ENCODE peak calls at places on chromosomes 7 and 10, in six cellular contexts. W is cardiac fibroblast, O is aorta, G is body of pancreas, V is GM23248, I is ovary. L is an unnamed sample.

GRCh38 chr7:25007668-25008067 is 27.7 kb upstream of the OSBPL3 start:
- DNase-seq in W (no peak), O (no peak), G (no peak), V (no peak), I (no peak), L (no peak)

GRCh38 chr10:60188548-60188947 is 201.1 kb downstream of the ANK3 start:
- DNase-seq in W (no peak), O (no peak), G (no peak), V (no peak), I (no peak), L (no peak)

GRCh38 chr10:7915923-7916322 is 97.6 kb downstream of the TAF3 start:
- DNase-seq in W (peak), O (no peak), G (no peak), V (peak), I (no peak), L (peak)

GRCh38 chr7:139713061-139713460 is 64.7 kb downstream of the HIPK2 start:
- DNase-seq in W (no peak), O (no peak), G (no peak), V (no peak), I (no peak), L (no peak)

GRCh38 chr7:116888895-116889294 is 26.5 kb downstream of the CAPZA2 start:
- DNase-seq in W (no peak), O (no peak), G (no peak), V (no peak), I (no peak), L (no peak)

GRCh38 chr7:37666026-37666780 is 17.4 kb upstream of the GPR141 start:
- DNase-seq in W (no peak), O (no peak), G (no peak), V (no peak), I (no peak), L (no peak)

GRCh38 chr10:88389456-88389855 is 193.7 kb downstream of the RNLS start:
- DNase-seq in W (peak), O (no peak), G (peak), V (peak), I (no peak), L (peak)

GRCh38 chr7:158410720-158411119 is 176.9 kb downstream of the PTPRN2 start:
- DNase-seq in W (no peak), O (no peak), G (no peak), V (no peak), I (no peak), L (no peak)

GRCh38 chr7:149733131-149733531 is 40.3 kb downstream of the ZNF467 start:
- DNase-seq in W (no peak), O (peak), G (no peak), V (no peak), I (peak), L (no peak)

GRCh38 chr10:133002685-133003084 is 60.3 kb upstream of the CFAP46 start:
- DNase-seq in W (no peak), O (no peak), G (no peak), V (no peak), I (no peak), L (no peak)

GRCh38 chr7:100875356-100875751 is 451 bp downstream of the SRRT start:
- DNase-seq in W (no peak), O (no peak), G (peak), V (peak), I (no peak), L (peak)

GRCh38 chr7:143376396-143376795 is 4.7 kb upstream of the ZYX start:
- DNase-seq in W (no peak), O (no peak), G (no peak), V (no peak), I (no peak), L (no peak)

GRCh38 chr7:74025745-74026144 is 2.2 kb upstream of the ELN start:
- DNase-seq in W (no peak), O (no peak), G (no peak), V (no peak), I (no peak), L (no peak)

GRCh38 chr7:56063882-56064625 is at the start of gene SUMF2:
- DNase-seq in W (peak), O (peak), G (peak), V (peak), I (peak), L (peak)

GRCh38 chr7:28410628-28411578 is 1.4 kb upstream of the CREB5 start:
- DNase-seq in W (peak), O (peak), G (peak), V (peak), I (peak), L (no peak)

GRCh38 chr7:748446-748845 is 21.4 kb upstream of the PRKAR1B start:
- DNase-seq in W (no peak), O (no peak), G (peak), V (no peak), I (peak), L (no peak)

GRCh38 chr7:27175626-27176342 is 1.7 kb upstream of the HOXA10 start:
- DNase-seq in W (no peak), O (peak), G (no peak), V (peak), I (no peak), L (no peak)

GRCh38 chr7:79506481-79506880 is 53.0 kb upstream of the MAGI2 start:
- DNase-seq in W (peak), O (no peak), G (no peak), V (peak), I (no peak), L (peak)

GRCh38 chr7:43164757-43165156 is 52.3 kb downstream of the HECW1 start:
- DNase-seq in W (peak), O (no peak), G (no peak), V (peak), I (no peak), L (peak)

GRCh38 chr10:118939216-118940007 is 90.1 kb upstream of the NANOS1 start:
- DNase-seq in W (peak), O (no peak), G (no peak), V (peak), I (no peak), L (no peak)

GRCh38 chr10:71239946-71240795 is 27.8 kb downstream of the UNC5B start:
- DNase-seq in W (no peak), O (peak), G (no peak), V (no peak), I (no peak), L (no peak)

GRCh38 chr10:114479307-114479706 is 75.0 kb upstream of the AFAP1L2 start:
- DNase-seq in W (no peak), O (no peak), G (peak), V (no peak), I (peak), L (no peak)

GRCh38 chr10:46554166-46554781 is 2.2 kb downstream of the GPRIN2 start:
- DNase-seq in W (no peak), O (no peak), G (no peak), V (no peak), I (no peak), L (no peak)

GRCh38 chr10:121988361-121989324 is at the start of gene TACC2:
- DNase-seq in W (no peak), O (no peak), G (no peak), V (no peak), I (no peak), L (no peak)

GRCh38 chr10:5563991-5564536 is 39.3 kb downstream of the CALML3 start:
- DNase-seq in W (no peak), O (no peak), G (peak), V (peak), I (peak), L (peak)

GRCh38 chr10:7383442-7383841 is 27.4 kb downstream of the SFMBT2 start:
- DNase-seq in W (no peak), O (no peak), G (no peak), V (no peak), I (no peak), L (no peak)

GRCh38 chr10:99993994-99994689 is 15.6 kb downstream of the DNMBP start:
- DNase-seq in W (peak), O (peak), G (peak), V (peak), I (no peak), L (peak)

GRCh38 chr7:43671520-43671919 is 57.8 kb downstream of the COA1 start:
- DNase-seq in W (peak), O (no peak), G (no peak), V (no peak), I (no peak), L (no peak)

GRCh38 chr10:125102216-125102615 is 58.1 kb downstream of the CTBP2 start:
- DNase-seq in W (peak), O (no peak), G (peak), V (peak), I (no peak), L (peak)

GRCh38 chr10:104376784-104377300 is 23.2 kb downstream of the CFAP58 start:
- DNase-seq in W (no peak), O (no peak), G (no peak), V (no peak), I (no peak), L (no peak)

GRCh38 chr7:67371429-67372305 is 375.0 kb downstream of the TYW1 start:
- DNase-seq in W (peak), O (no peak), G (peak), V (peak), I (peak), L (peak)

GRCh38 chr7:77866791-77867190 is 68.2 kb downstream of the PHTF2 start:
- DNase-seq in W (peak), O (no peak), G (no peak), V (peak), I (no peak), L (peak)

GRCh38 chr7:90621892-90622182 is 25.7 kb downstream of the CDK14 start:
- DNase-seq in W (no peak), O (no peak), G (no peak), V (no peak), I (no peak), L (no peak)

GRCh38 chr7:19617921-19618320 is 90.9 kb downstream of the POLR1F start:
- DNase-seq in W (no peak), O (no peak), G (no peak), V (peak), I (no peak), L (peak)

GRCh38 chr10:73459683-73460314 is 26.4 kb upstream of the MSS51 start:
- DNase-seq in W (peak), O (no peak), G (no peak), V (no peak), I (no peak), L (peak)

GRCh38 chr7:110827287-110827855 is 263.6 kb upstream of the LRRN3 start:
- DNase-seq in W (no peak), O (no peak), G (no peak), V (no peak), I (no peak), L (no peak)

DNA sequence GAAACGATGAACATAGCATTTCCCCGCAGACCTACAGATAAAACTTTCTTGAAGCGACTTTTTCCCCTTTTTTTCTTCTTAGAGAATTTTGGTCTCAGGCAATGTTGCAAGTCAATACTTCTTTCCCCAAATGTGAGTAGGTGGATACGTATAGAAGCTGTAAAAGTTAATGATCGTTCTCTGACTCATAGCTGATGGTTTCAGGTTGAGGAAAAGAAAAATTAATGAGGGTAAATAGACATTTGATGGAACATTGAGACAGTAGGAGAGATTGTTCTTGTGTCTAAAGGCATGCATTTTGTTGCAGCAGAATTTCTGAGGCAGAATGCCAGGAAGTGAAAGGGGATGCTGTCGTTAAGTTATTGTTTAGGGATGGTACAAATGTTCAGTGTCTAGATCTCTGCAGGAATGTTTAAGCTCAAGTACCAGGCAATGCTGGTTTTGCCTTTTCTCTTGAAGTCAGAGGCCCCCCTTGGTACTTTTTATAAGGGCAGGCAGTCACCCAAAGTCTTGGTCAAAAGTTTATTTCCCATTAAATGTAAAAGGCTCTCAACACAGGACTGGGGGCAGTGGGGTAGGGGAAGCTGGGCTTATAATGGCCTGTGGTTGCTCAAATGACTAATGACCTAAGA is 9.3 kb downstream of the TCF7L2 start:
- DNase-seq in W (peak), O (no peak), G (no peak), V (peak), I (no peak), L (peak)
- H3K4me3 ChIP-seq in W (no peak), O (no peak), G (no peak), V (peak), I (no peak), L (peak)

GRCh38 chr7:155483868-155484325 is 26.0 kb downstream of the EN2 start:
- DNase-seq in W (no peak), O (peak), G (no peak), V (no peak), I (no peak), L (no peak)

GRCh38 chr7:155481764-155482163 is 23.8 kb downstream of the EN2 start:
- DNase-seq in W (no peak), O (no peak), G (no peak), V (no peak), I (no peak), L (no peak)

GRCh38 chr7:155484483-155485399 is 26.8 kb downstream of the EN2 start:
- DNase-seq in W (no peak), O (no peak), G (no peak), V (no peak), I (no peak), L (no peak)

GRCh38 chr7:155482511-155483183 is 24.7 kb downstream of the EN2 start:
- DNase-seq in W (no peak), O (no peak), G (no peak), V (no peak), I (no peak), L (no peak)

GRCh38 chr7:155483245-155483644 is 25.3 kb downstream of the EN2 start:
- DNase-seq in W (no peak), O (peak), G (no peak), V (no peak), I (no peak), L (no peak)
- H3K4me3 ChIP-seq in W (no peak), O (no peak), G (no peak), V (no peak), I (no peak), L (no peak)

DNA sequence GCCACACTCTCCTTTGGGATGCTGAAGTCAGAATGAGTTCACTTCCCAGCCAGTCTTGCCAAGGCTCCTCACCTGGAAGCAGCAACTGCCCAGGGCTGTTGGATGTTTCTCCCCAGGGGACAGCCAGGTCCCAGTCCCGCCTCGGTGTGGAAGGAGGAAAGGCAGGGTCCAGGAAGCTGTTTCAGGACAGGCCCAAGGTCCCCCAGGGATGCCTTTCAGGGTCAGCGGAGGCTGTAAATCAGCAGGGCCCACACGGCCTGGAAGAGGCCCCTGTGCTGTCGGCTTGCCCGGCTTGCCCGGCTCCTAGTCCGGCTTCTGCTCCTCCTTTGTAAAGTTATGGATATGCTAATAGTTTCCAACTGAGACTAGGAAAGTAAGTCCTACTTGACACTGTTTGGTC is 10.3 kb downstream of the IKZF1 start:
- DNase-seq in W (no peak), O (no peak), G (no peak), V (no peak), I (no peak), L (no peak)
- H3K4me3 ChIP-seq in W (no peak), O (no peak), G (no peak), V (no peak), I (no peak), L (no peak)

GRCh38 chr7:99558306-99559275 is at the start of gene ZNF655:
- DNase-seq in W (peak), O (peak), G (peak), V (peak), I (peak), L (peak)
- H3K4me3 ChIP-seq in W (peak), O (peak), G (peak), V (peak), I (peak), L (peak)

DNA sequence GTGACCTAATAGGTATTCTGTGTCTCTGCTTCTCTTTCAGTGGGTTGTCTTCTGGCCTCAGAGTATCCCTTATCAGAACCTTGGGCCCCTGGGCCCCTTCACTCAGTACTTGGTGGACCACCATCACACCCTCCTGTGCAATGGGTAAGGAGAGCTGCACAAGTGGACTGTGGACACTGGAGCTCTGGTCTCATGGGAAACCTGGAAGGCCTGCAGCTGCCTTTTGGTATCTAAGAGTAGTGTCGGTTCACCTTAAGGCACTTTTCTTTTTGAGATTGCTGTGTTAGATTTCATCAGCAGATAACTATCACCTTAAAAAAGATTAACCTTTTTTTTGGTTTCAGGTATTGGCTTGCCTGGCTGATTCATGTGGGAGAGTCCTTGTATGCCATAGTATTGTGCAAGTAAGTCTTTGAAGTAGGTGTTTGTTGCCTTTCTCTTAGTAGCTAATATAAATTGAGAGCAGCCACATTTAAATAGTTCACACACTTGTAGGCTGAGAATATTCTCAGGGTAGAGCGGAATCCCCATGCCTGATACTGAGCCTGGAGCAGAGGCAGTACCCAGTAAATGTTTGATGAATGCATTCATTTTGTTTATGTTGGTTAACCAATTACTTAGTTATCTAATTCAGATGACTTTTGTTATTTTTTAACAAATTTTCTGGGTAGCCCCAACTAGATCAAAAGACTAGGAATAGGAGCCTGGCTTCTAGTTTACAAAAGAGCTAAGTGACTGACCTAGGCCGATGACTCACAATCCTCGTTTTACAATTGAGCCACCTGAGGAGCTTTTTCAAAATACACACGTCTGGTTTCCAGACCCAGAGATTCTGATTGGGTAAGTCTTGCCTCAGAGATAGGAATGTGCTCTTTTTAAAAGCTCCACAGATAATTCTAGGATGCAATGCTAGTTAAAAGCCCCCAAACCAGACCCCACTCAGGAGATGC is 3.6 kb downstream of the TMEM254 start:
- DNase-seq in W (no peak), O (no peak), G (no peak), V (no peak), I (no peak), L (no peak)
- H3K4me3 ChIP-seq in W (no peak), O (no peak), G (no peak), V (no peak), I (no peak), L (no peak)

DNA sequence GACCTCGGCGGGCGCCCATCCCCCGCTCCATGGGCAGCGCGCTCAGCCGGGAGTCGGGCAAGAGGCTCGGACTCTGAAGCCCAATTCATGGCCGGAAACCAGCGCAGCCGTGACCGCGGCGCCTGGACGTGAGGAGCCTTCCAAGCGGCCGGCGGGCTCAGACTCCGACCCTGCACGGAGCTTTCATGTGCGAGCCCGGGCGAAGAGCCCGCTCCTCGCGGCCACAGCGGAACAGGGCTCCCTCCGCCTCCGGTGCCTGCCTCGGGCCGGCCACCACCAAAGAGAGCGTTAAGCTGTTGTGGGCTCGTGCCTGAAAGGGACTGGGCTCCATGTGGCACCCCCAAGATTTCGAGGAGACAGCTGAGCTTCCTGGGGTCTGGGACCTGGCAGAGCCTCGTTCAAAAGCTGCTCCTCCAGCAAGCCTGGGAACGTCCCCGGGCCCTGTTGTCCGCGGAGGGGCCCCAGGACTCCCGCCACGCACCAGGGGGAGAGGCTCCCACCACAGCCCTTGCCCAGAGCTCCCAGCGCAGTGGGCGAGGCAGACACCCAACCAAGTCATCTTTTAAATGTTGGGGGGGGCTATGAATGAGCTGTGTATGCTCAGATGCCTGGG is 850 bp upstream of the GRID1 start:
- DNase-seq in W (no peak), O (no peak), G (peak), V (peak), I (no peak), L (peak)
- H3K4me3 ChIP-seq in W (no peak), O (peak), G (no peak), V (no peak), I (peak), L (no peak)

L was measured in foreskin fibroblast.